ENCODE peak calls at places on chromosomes 11 and 22, in seven cellular contexts. One of them, this sample, is unnamed.

GRCh38 chr11:23727821-23728220 is 769.0 kb upstream of the LUZP2 start:
- DNase-seq in neural progenitor cell: no peak
- DNase-seq in colonic mucosa: no peak
- DNase-seq in heart right ventricle: no peak
- DNase-seq in right atrium auricular region: no peak
- DNase-seq in GM23338: no peak
- DNase-seq in CD4-positive, CD25-positive, alpha-beta regulatory T cell: no peak
- DNase-seq in this sample: no peak

GRCh38 chr11:43072911-43073310 is 238.9 kb upstream of the API5 start:
- DNase-seq in neural progenitor cell: no peak
- DNase-seq in colonic mucosa: no peak
- DNase-seq in heart right ventricle: no peak
- DNase-seq in right atrium auricular region: no peak
- DNase-seq in GM23338: no peak
- DNase-seq in CD4-positive, CD25-positive, alpha-beta regulatory T cell: no peak
- DNase-seq in this sample: no peak

GRCh38 chr11:61480936-61481335 is 27.6 kb upstream of the LRRC10B start:
- DNase-seq in neural progenitor cell: peak; percentile 97
- DNase-seq in colonic mucosa: peak; percentile 29
- DNase-seq in heart right ventricle: no peak
- DNase-seq in right atrium auricular region: no peak
- DNase-seq in GM23338: peak; percentile 91
- DNase-seq in CD4-positive, CD25-positive, alpha-beta regulatory T cell: no peak
- DNase-seq in this sample: no peak

GRCh38 chr11:117837070-117837776 is 12.7 kb upstream of the FXYD2 start:
- DNase-seq in neural progenitor cell: no peak
- DNase-seq in colonic mucosa: peak; percentile 10
- DNase-seq in heart right ventricle: no peak
- DNase-seq in right atrium auricular region: peak; percentile 53
- DNase-seq in GM23338: no peak
- DNase-seq in CD4-positive, CD25-positive, alpha-beta regulatory T cell: no peak
- DNase-seq in this sample: no peak

GRCh38 chr11:48019230-48019584 is 38.8 kb downstream of the PTPRJ start:
- DNase-seq in neural progenitor cell: peak; percentile 70
- DNase-seq in colonic mucosa: no peak
- DNase-seq in heart right ventricle: no peak
- DNase-seq in right atrium auricular region: no peak
- DNase-seq in GM23338: peak; percentile 63
- DNase-seq in CD4-positive, CD25-positive, alpha-beta regulatory T cell: peak; percentile 76
- DNase-seq in this sample: no peak

GRCh38 chr11:64276653-64277431 is 7.6 kb downstream of the BAD start:
- DNase-seq in neural progenitor cell: no peak
- DNase-seq in colonic mucosa: peak; percentile 85
- DNase-seq in heart right ventricle: no peak
- DNase-seq in right atrium auricular region: no peak
- DNase-seq in GM23338: no peak
- DNase-seq in CD4-positive, CD25-positive, alpha-beta regulatory T cell: no peak
- DNase-seq in this sample: no peak

GRCh38 chr11:13287026-13287425 is 9.4 kb downstream of the BMAL1 start:
- DNase-seq in neural progenitor cell: no peak
- DNase-seq in colonic mucosa: no peak
- DNase-seq in heart right ventricle: no peak
- DNase-seq in right atrium auricular region: no peak
- DNase-seq in GM23338: no peak
- DNase-seq in CD4-positive, CD25-positive, alpha-beta regulatory T cell: peak; percentile 49
- DNase-seq in this sample: no peak

GRCh38 chr11:108897071-108897481 is 232.2 kb downstream of the DDX10 start:
- DNase-seq in neural progenitor cell: peak; percentile 54
- DNase-seq in colonic mucosa: no peak
- DNase-seq in heart right ventricle: no peak
- DNase-seq in right atrium auricular region: no peak
- DNase-seq in GM23338: no peak
- DNase-seq in CD4-positive, CD25-positive, alpha-beta regulatory T cell: no peak
- DNase-seq in this sample: no peak

GRCh38 chr11:82682003-82682751 is 51.5 kb downstream of the FAM181B start:
- DNase-seq in neural progenitor cell: peak; percentile 73
- DNase-seq in colonic mucosa: peak; percentile 20
- DNase-seq in heart right ventricle: no peak
- DNase-seq in right atrium auricular region: no peak
- DNase-seq in GM23338: peak; percentile 88
- DNase-seq in CD4-positive, CD25-positive, alpha-beta regulatory T cell: peak; percentile 63
- DNase-seq in this sample: no peak

GRCh38 chr11:88484873-88485621 is 147.5 kb upstream of the CTSC start:
- DNase-seq in neural progenitor cell: peak; percentile 54
- DNase-seq in colonic mucosa: peak; percentile 39
- DNase-seq in heart right ventricle: no peak
- DNase-seq in right atrium auricular region: no peak
- DNase-seq in GM23338: peak; percentile 81
- DNase-seq in CD4-positive, CD25-positive, alpha-beta regulatory T cell: peak; percentile 52
- DNase-seq in this sample: no peak

GRCh38 chr22:22408731-22409696 is 99.5 kb downstream of the ZNF280B start:
- DNase-seq in neural progenitor cell: peak; percentile 63
- DNase-seq in colonic mucosa: no peak
- DNase-seq in heart right ventricle: no peak
- DNase-seq in right atrium auricular region: peak; percentile 53
- DNase-seq in GM23338: peak; percentile 74
- DNase-seq in CD4-positive, CD25-positive, alpha-beta regulatory T cell: no peak
- DNase-seq in this sample: no peak

GRCh38 chr22:22410121-22410520 is 98.4 kb downstream of the ZNF280B start:
- DNase-seq in neural progenitor cell: no peak
- DNase-seq in colonic mucosa: no peak
- DNase-seq in heart right ventricle: peak; percentile 66
- DNase-seq in right atrium auricular region: peak; percentile 57
- DNase-seq in GM23338: no peak
- DNase-seq in CD4-positive, CD25-positive, alpha-beta regulatory T cell: no peak
- DNase-seq in this sample: no peak

GRCh38 chr22:22414266-22414665 is 94.3 kb downstream of the ZNF280B start:
- DNase-seq in neural progenitor cell: no peak
- DNase-seq in colonic mucosa: no peak
- DNase-seq in heart right ventricle: no peak
- DNase-seq in right atrium auricular region: no peak
- DNase-seq in GM23338: no peak
- DNase-seq in CD4-positive, CD25-positive, alpha-beta regulatory T cell: no peak
- DNase-seq in this sample: no peak

GRCh38 chr22:22408269-22408668 is 100.3 kb downstream of the ZNF280B start:
- DNase-seq in neural progenitor cell: no peak
- DNase-seq in colonic mucosa: no peak
- DNase-seq in heart right ventricle: no peak
- DNase-seq in right atrium auricular region: no peak
- DNase-seq in GM23338: no peak
- DNase-seq in CD4-positive, CD25-positive, alpha-beta regulatory T cell: no peak
- DNase-seq in this sample: no peak

GRCh38 chr22:22410677-22411076 is 97.9 kb downstream of the ZNF280B start:
- DNase-seq in neural progenitor cell: no peak
- DNase-seq in colonic mucosa: no peak
- DNase-seq in heart right ventricle: no peak
- DNase-seq in right atrium auricular region: no peak
- DNase-seq in GM23338: no peak
- DNase-seq in CD4-positive, CD25-positive, alpha-beta regulatory T cell: no peak
- DNase-seq in this sample: no peak
- H3K4me1 ChIP-seq in neural progenitor cell: no peaks in the 10 kb centered on the region
- H3K4me1 ChIP-seq in colonic mucosa: no peaks in the 10 kb centered on the region
- H3K4me1 ChIP-seq in heart right ventricle: peaks cover 15% of the 10 kb centered on the region
- H3K4me1 ChIP-seq in right atrium auricular region: no peaks in the 10 kb centered on the region
- H3K4me1 ChIP-seq in GM23338: no peaks in the 10 kb centered on the region
- H3K4me1 ChIP-seq in CD4-positive, CD25-positive, alpha-beta regulatory T cell: no peaks in the 10 kb centered on the region
- H3K4me1 ChIP-seq in this sample: no peaks in the 10 kb centered on the region

DNA sequence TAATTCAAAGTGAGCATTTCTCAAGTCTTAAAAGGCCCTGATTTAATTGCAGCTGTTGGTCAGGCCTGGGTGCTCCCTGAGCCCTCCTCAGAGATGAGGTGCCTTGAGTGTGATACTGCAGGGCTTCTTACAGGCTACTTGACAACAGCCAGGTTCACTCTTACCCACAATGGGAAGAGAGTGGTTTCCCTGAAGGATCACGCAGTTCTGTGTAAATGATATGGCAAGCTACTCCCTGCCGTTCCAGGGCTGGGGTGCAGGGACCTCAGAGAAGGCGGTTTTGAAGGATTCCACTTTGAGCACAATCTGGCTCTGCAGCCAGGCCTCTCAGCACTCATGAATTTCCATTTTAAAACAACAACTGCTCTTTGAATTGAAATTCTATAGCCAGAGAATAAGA is 92.9 kb downstream of the SLC17A6 start:
- DNase-seq in neural progenitor cell: no peak
- DNase-seq in colonic mucosa: no peak
- DNase-seq in heart right ventricle: no peak
- DNase-seq in right atrium auricular region: no peak
- DNase-seq in GM23338: peak; percentile 10
- DNase-seq in CD4-positive, CD25-positive, alpha-beta regulatory T cell: no peak
- DNase-seq in this sample: no peak
- H3K27me3 ChIP-seq in neural progenitor cell: no peaks in the 10 kb centered on the region
- H3K27me3 ChIP-seq in colonic mucosa: no peaks in the 10 kb centered on the region
- H3K27me3 ChIP-seq in heart right ventricle: no peaks in the 10 kb centered on the region
- H3K27me3 ChIP-seq in right atrium auricular region: no peaks in the 10 kb centered on the region
- H3K27me3 ChIP-seq in GM23338: peaks cover 15% of the 10 kb centered on the region
- H3K27me3 ChIP-seq in CD4-positive, CD25-positive, alpha-beta regulatory T cell: peaks cover 5% of the 10 kb centered on the region
- H3K27me3 ChIP-seq in this sample: no peaks in the 10 kb centered on the region

GRCh38 chr22:22894740-22895731 is 7.4 kb downstream of the IGLL5 start:
- DNase-seq in neural progenitor cell: no peak
- DNase-seq in colonic mucosa: no peak
- DNase-seq in heart right ventricle: no peak
- DNase-seq in right atrium auricular region: no peak
- DNase-seq in GM23338: no peak
- DNase-seq in CD4-positive, CD25-positive, alpha-beta regulatory T cell: no peak
- DNase-seq in this sample: no peak
- H3K4me1 ChIP-seq in neural progenitor cell: no peaks in the 10 kb centered on the region
- H3K4me1 ChIP-seq in colonic mucosa: no peaks in the 10 kb centered on the region
- H3K4me1 ChIP-seq in heart right ventricle: no peaks in the 10 kb centered on the region
- H3K4me1 ChIP-seq in right atrium auricular region: no peaks in the 10 kb centered on the region
- H3K4me1 ChIP-seq in GM23338: no peaks in the 10 kb centered on the region
- H3K4me1 ChIP-seq in CD4-positive, CD25-positive, alpha-beta regulatory T cell: no peaks in the 10 kb centered on the region
- H3K4me1 ChIP-seq in this sample: no peaks in the 10 kb centered on the region

GRCh38 chr11:827861-828167 is at the start of gene CRACR2B:
- DNase-seq in neural progenitor cell: no peak
- DNase-seq in colonic mucosa: peak; percentile 77
- DNase-seq in heart right ventricle: no peak
- DNase-seq in right atrium auricular region: no peak
- DNase-seq in GM23338: no peak
- DNase-seq in CD4-positive, CD25-positive, alpha-beta regulatory T cell: no peak
- DNase-seq in this sample: no peak

GRCh38 chr11:827146-827860 is 416 bp upstream of the CRACR2B start:
- DNase-seq in neural progenitor cell: peak; percentile 73
- DNase-seq in colonic mucosa: peak; percentile 64
- DNase-seq in heart right ventricle: peak; percentile 56
- DNase-seq in right atrium auricular region: no peak
- DNase-seq in GM23338: peak; percentile 87
- DNase-seq in CD4-positive, CD25-positive, alpha-beta regulatory T cell: peak; percentile 61
- DNase-seq in this sample: peak; percentile 61

GRCh38 chr11:829946-830294 is 2.2 kb downstream of the CRACR2B start:
- DNase-seq in neural progenitor cell: no peak
- DNase-seq in colonic mucosa: no peak
- DNase-seq in heart right ventricle: no peak
- DNase-seq in right atrium auricular region: no peak
- DNase-seq in GM23338: peak; percentile 77
- DNase-seq in CD4-positive, CD25-positive, alpha-beta regulatory T cell: no peak
- DNase-seq in this sample: no peak

GRCh38 chr11:829116-829945 is 1.6 kb downstream of the CRACR2B start:
- DNase-seq in neural progenitor cell: peak; percentile 57
- DNase-seq in colonic mucosa: peak; percentile 58
- DNase-seq in heart right ventricle: peak; percentile 65
- DNase-seq in right atrium auricular region: no peak
- DNase-seq in GM23338: peak; percentile 64
- DNase-seq in CD4-positive, CD25-positive, alpha-beta regulatory T cell: no peak
- DNase-seq in this sample: peak; percentile 66

DNA sequence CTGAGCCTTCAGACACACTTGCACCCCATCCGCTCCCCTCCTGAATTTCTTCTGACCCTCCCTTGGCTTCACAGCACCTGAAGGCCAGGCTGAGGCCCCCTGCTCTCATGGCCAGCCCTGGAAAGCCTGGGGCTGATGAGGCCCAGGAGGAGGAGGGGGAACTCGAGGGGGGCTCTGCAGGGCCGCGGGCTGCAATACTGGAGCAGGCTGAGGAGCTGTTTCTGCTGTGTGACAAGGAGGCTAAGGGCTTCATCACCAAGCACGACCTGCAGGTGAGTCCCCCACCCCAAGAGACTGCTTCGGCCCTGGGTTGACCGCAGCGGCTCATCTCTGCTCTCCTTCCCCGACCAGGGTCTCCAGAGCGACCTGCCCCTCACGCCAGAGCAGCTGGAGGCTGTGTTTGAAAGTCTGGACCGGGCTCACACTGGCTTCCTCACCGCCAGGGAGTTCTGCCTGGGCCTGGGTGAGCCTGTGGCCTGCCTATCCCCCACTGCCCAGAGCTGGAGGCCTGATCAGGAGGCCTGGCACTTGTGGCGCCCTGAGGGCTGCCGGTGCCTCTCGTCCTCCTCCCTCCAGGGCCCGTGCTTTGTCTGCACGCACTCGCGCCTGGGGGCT is 889 bp downstream of the CRACR2B start:
- DNase-seq in neural progenitor cell: peak; percentile 51
- DNase-seq in colonic mucosa: no peak
- DNase-seq in heart right ventricle: peak; percentile 43
- DNase-seq in right atrium auricular region: no peak
- DNase-seq in GM23338: no peak
- DNase-seq in CD4-positive, CD25-positive, alpha-beta regulatory T cell: no peak
- DNase-seq in this sample: no peak
- H3K27me3 ChIP-seq in neural progenitor cell: peaks cover 76% of the 10 kb centered on the region
- H3K27me3 ChIP-seq in colonic mucosa: peaks cover 18% of the 10 kb centered on the region
- H3K27me3 ChIP-seq in heart right ventricle: no peaks in the 10 kb centered on the region
- H3K27me3 ChIP-seq in right atrium auricular region: no peaks in the 10 kb centered on the region
- H3K27me3 ChIP-seq in GM23338: peaks cover 28% of the 10 kb centered on the region
- H3K27me3 ChIP-seq in CD4-positive, CD25-positive, alpha-beta regulatory T cell: no peaks in the 10 kb centered on the region
- H3K27me3 ChIP-seq in this sample: no peaks in the 10 kb centered on the region

GRCh38 chr22:41834005-41834975 is 1.4 kb downstream of the SREBF2 start:
- DNase-seq in neural progenitor cell: no peak
- DNase-seq in colonic mucosa: no peak
- DNase-seq in heart right ventricle: no peak
- DNase-seq in right atrium auricular region: no peak
- DNase-seq in GM23338: no peak
- DNase-seq in CD4-positive, CD25-positive, alpha-beta regulatory T cell: peak; percentile 29
- DNase-seq in this sample: no peak
- H3K4me1 ChIP-seq in neural progenitor cell: peaks cover 22% of the 10 kb centered on the region
- H3K4me1 ChIP-seq in colonic mucosa: peaks cover 4% of the 10 kb centered on the region
- H3K4me1 ChIP-seq in heart right ventricle: peaks cover 37% of the 10 kb centered on the region
- H3K4me1 ChIP-seq in right atrium auricular region: no peaks in the 10 kb centered on the region
- H3K4me1 ChIP-seq in GM23338: peaks cover 29% of the 10 kb centered on the region
- H3K4me1 ChIP-seq in CD4-positive, CD25-positive, alpha-beta regulatory T cell: peaks cover 17% of the 10 kb centered on the region
- H3K4me1 ChIP-seq in this sample: peaks cover 1% of the 10 kb centered on the region

GRCh38 chr22:36577019-36577418 is 48.1 kb upstream of the EIF3D start:
- DNase-seq in neural progenitor cell: no peak
- DNase-seq in colonic mucosa: no peak
- DNase-seq in heart right ventricle: no peak
- DNase-seq in right atrium auricular region: no peak
- DNase-seq in GM23338: no peak
- DNase-seq in CD4-positive, CD25-positive, alpha-beta regulatory T cell: no peak
- DNase-seq in this sample: no peak
- H3K27me3 ChIP-seq in neural progenitor cell: no peaks in the 10 kb centered on the region
- H3K27me3 ChIP-seq in colonic mucosa: no peaks in the 10 kb centered on the region
- H3K27me3 ChIP-seq in heart right ventricle: peaks cover 9% of the 10 kb centered on the region
- H3K27me3 ChIP-seq in right atrium auricular region: no peaks in the 10 kb centered on the region
- H3K27me3 ChIP-seq in GM23338: no peaks in the 10 kb centered on the region
- H3K27me3 ChIP-seq in CD4-positive, CD25-positive, alpha-beta regulatory T cell: no peaks in the 10 kb centered on the region
- H3K27me3 ChIP-seq in this sample: no peaks in the 10 kb centered on the region